ENCODE peak calls at places on chromosome 11, in nine cellular contexts. L is cardiac muscle cell, S is WTC11, N is HFF-Myc, P is fibroblast of mammary gland, K is omental fat pad, C is activated B cell treated with CpG ODN at 0.5 μM for 24 hours, O is neural crest cell, E is BJ. F is an unnamed sample.

GRCh38 chr11:15969701-15970329 is 386.5 kb downstream of the SOX6 start:
- DNase-seq in L (peak), S (no peak), N (peak), P (peak), K (no peak), C (no peak), O (no peak), E (peak), F (no peak)

GRCh38 chr11:3159296-3160190 is 5.6 kb downstream of the OSBPL5 start:
- DNase-seq in L (peak), S (peak), N (no peak), P (peak), K (no peak), C (no peak), O (no peak), E (no peak), F (no peak)

GRCh38 chr11:11532574-11532973 is 89.2 kb downstream of the GALNT18 start:
- DNase-seq in L (no peak), S (no peak), N (no peak), P (peak), K (no peak), C (no peak), O (no peak), E (no peak), F (no peak)

GRCh38 chr11:117095301-117096139 is 2.7 kb downstream of the SIK3 start:
- DNase-seq in L (peak), S (no peak), N (peak), P (peak), K (no peak), C (no peak), O (no peak), E (no peak), F (no peak)

GRCh38 chr11:2794947-2795346 is 90.6 kb downstream of the CDKN1C start:
- DNase-seq in L (no peak), S (peak), N (no peak), P (no peak), K (peak), C (peak), O (no peak), E (no peak), F (peak)

GRCh38 chr11:12102588-12103410 is 7.6 kb upstream of the MICAL2 start:
- DNase-seq in L (no peak), S (no peak), N (no peak), P (no peak), K (no peak), C (no peak), O (no peak), E (no peak), F (no peak)

GRCh38 chr11:117839936-117840813 is 15.6 kb upstream of the FXYD2 start:
- DNase-seq in L (no peak), S (no peak), N (no peak), P (no peak), K (no peak), C (peak), O (no peak), E (no peak), F (peak)

GRCh38 chr11:94895971-94896370 is 77.4 kb downstream of the CWC15 start:
- DNase-seq in L (peak), S (no peak), N (no peak), P (peak), K (no peak), C (no peak), O (no peak), E (no peak), F (no peak)

GRCh38 chr11:110909331-110909730 is 197.1 kb upstream of the ARHGAP20 start:
- DNase-seq in L (no peak), S (no peak), N (no peak), P (no peak), K (no peak), C (no peak), O (no peak), E (no peak), F (no peak)

GRCh38 chr11:32259641-32260081 is 168.8 kb downstream of the RCN1 start:
- DNase-seq in L (peak), S (no peak), N (no peak), P (peak), K (no peak), C (no peak), O (no peak), E (no peak), F (no peak)

GRCh38 chr11:87043894-87044293 is 6.2 kb downstream of the TMEM135 start:
- DNase-seq in L (no peak), S (no peak), N (no peak), P (no peak), K (no peak), C (no peak), O (no peak), E (no peak), F (no peak)

GRCh38 chr11:64608260-64608538 is 17.2 kb downstream of the SLC22A12 start:
- DNase-seq in L (no peak), S (no peak), N (no peak), P (no peak), K (no peak), C (no peak), O (no peak), E (no peak), F (no peak)

GRCh38 chr11:33329705-33330329 is 72.6 kb downstream of the HIPK3 start:
- DNase-seq in L (peak), S (peak), N (peak), P (peak), K (no peak), C (no peak), O (peak), E (no peak), F (no peak)

GRCh38 chr11:120212926-120213325 is 2.1 kb downstream of the OAF start:
- DNase-seq in L (no peak), S (no peak), N (no peak), P (no peak), K (no peak), C (no peak), O (no peak), E (no peak), F (no peak)

GRCh38 chr11:120235024-120235628 is 4.8 kb upstream of the POU2F3 start:
- DNase-seq in L (peak), S (peak), N (no peak), P (peak), K (no peak), C (peak), O (peak), E (no peak), F (peak)

GRCh38 chr11:117604349-117604995 is 192.5 kb downstream of the DSCAML1 start:
- DNase-seq in L (no peak), S (no peak), N (no peak), P (no peak), K (no peak), C (no peak), O (no peak), E (no peak), F (no peak)

GRCh38 chr11:86355256-86355655 is 19.4 kb upstream of the CCDC81 start:
- DNase-seq in L (no peak), S (no peak), N (no peak), P (no peak), K (no peak), C (no peak), O (no peak), E (no peak), F (no peak)

GRCh38 chr11:41301023-41301422 is 158.4 kb downstream of the LRRC4C start:
- DNase-seq in L (peak), S (no peak), N (no peak), P (no peak), K (no peak), C (no peak), O (no peak), E (no peak), F (no peak)

GRCh38 chr11:57597971-57598830 is 716 bp downstream of the SERPING1 start:
- DNase-seq in L (peak), S (peak), N (no peak), P (peak), K (peak), C (no peak), O (peak), E (no peak), F (no peak)

GRCh38 chr11:18368236-18368635 is 26.1 kb upstream of the LDHA start:
- DNase-seq in L (peak), S (no peak), N (no peak), P (peak), K (no peak), C (no peak), O (no peak), E (no peak), F (no peak)

GRCh38 chr11:67434395-67434881 is 3.0 kb downstream of the PTPRCAP start:
- DNase-seq in L (no peak), S (no peak), N (no peak), P (no peak), K (no peak), C (peak), O (no peak), E (no peak), F (no peak)

GRCh38 chr11:82174610-82175009 is 559.1 kb downstream of the FAM181B start:
- DNase-seq in L (no peak), S (peak), N (no peak), P (no peak), K (no peak), C (no peak), O (no peak), E (no peak), F (no peak)

DNA sequence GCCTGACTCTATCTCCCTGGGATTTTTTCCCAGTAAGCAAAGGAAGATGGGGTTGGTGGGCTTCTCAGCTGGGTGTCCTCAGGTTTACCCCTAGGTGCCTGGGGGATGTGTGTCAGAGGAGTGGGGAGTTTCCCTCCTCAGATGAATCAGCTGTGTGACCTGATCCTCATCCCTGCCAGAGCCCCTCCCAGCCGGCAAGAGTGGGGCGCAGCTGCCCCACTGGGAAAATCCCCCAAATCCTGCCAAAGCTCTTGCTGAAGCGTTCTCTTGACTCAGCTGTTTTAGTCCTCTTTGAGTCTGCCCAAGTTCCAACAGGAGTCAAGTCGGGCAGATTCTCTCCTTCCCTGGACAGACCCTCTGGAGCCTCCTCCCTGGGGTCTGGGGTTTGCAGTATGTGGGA is 6.0 kb downstream of the C11orf68 start:
- DNase-seq in L (no peak), S (no peak), N (no peak), P (peak), K (no peak), C (no peak), O (no peak), E (no peak), F (no peak)
- TF ChIP-seq CTCF in L (no peak), S (no peak), N (no peak), P (no peak), K (no peak), C (no peak), O (no peak), E (no peak), F (no peak)

DNA sequence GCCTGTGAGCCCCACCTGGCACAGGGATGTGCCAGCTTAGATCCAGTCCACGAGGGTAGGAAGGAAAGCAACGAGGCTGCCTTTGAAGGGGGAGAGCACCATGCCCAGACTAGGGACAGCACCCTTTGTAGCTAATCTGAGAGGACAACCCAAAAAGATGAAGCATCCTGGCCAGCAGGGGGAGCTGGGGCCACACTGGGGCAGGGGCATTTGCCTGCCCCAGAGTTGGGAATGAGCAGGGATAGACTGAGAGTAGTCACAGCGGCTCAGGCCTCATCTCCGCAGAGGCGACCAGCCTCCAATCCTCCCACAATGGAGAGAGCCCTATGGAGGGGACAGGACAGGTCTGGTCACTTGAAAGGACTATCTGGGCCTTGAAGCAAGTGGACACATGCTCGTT is 16.4 kb downstream of the LMO1 start:
- DNase-seq in L (peak), S (peak), N (no peak), P (peak), K (no peak), C (no peak), O (no peak), E (no peak), F (no peak)
- TF ChIP-seq CTCF in L (peak), S (peak), N (peak), P (peak), K (no peak), C (no peak), O (peak), E (peak), F (no peak)

DNA sequence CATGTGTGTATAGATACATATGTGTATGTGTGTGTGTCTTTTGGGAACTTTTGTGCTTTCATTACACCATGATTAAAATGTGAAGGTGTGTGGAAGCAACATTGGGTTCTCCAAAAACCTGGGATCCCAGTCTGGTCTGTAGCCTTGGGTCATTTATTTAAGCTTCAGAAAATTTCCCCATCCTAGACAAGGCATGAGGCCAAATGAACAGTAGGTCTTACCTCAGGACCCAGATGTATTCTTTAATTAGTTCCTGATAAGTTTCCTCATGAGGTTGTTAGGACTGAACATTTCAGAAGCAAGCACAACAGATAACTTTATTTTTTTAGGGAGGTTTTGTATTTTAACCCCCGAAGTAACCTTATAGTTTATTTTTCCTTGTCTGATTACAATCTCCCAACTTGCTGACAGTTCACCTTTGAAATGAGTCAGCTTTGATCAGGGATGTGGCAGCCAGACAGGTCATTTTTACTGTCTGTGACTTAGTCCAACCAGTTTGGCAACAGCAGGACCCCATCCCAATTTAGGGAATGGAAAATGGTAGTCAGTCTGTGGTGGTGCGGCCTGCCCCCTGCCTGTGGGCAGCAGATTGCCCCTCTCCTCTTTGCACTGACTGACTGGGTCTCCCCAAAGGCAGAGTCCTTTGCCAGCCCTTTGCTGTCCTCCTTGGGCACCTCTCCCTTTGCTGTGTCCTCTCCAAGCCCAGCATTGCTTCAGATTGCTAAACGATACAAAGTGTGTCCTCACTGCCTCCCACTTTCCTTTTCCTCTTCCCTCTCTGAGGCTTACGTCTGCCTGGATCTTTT is 88.3 kb downstream of the NAV2 start:
- DNase-seq in L (no peak), S (peak), N (no peak), P (peak), K (no peak), C (no peak), O (no peak), E (no peak), F (no peak)
- TF ChIP-seq CTCF in L (no peak), S (no peak), N (no peak), P (peak), K (no peak), C (no peak), O (peak), E (peak), F (no peak)

GRCh38 chr11:36056160-36056751 is 112.4 kb downstream of the LDLRAD3 start:
- DNase-seq in L (peak), S (peak), N (no peak), P (peak), K (no peak), C (no peak), O (peak), E (no peak), F (no peak)
- TF ChIP-seq CTCF in L (peak), S (peak), N (peak), P (peak), K (no peak), C (no peak), O (peak), E (peak), F (no peak)

GRCh38 chr11:83823461-83824025 is 537.4 kb upstream of the CCDC90B start:
- DNase-seq in L (no peak), S (no peak), N (no peak), P (no peak), K (no peak), C (no peak), O (no peak), E (no peak), F (no peak)

GRCh38 chr11:83815736-83816135 is 529.6 kb upstream of the CCDC90B start:
- DNase-seq in L (no peak), S (no peak), N (no peak), P (no peak), K (no peak), C (no peak), O (no peak), E (no peak), F (no peak)

GRCh38 chr11:83818349-83818748 is 532.2 kb upstream of the CCDC90B start:
- DNase-seq in L (no peak), S (no peak), N (no peak), P (peak), K (no peak), C (no peak), O (no peak), E (no peak), F (no peak)

GRCh38 chr11:83816572-83817187 is 530.5 kb upstream of the CCDC90B start:
- DNase-seq in L (peak), S (no peak), N (no peak), P (peak), K (no peak), C (no peak), O (no peak), E (no peak), F (no peak)

GRCh38 chr11:83819936-83820549 is 533.9 kb upstream of the CCDC90B start:
- DNase-seq in L (peak), S (no peak), N (peak), P (peak), K (no peak), C (no peak), O (no peak), E (peak), F (no peak)
- TF ChIP-seq CTCF in L (peak), S (peak), N (peak), P (peak), K (no peak), C (no peak), O (peak), E (peak), F (peak)

F was measured in natural killer cell.